ENCODE peak calls at places on chromosomes 1 and 21, in four cellular contexts. B, U, A and Y are unnamed samples. For H3K4me1, the result is how much of the 10 kb centered on the place peaks cover.

GRCh38 chr1:11790880-11791715 is 14.7 kb downstream of the MTHFR start:
- DNase-seq in B (no peak), U (peak), A (peak), Y (peak)

GRCh38 chr1:178527117-178527516 is 14.2 kb downstream of the TEX35 start:
- DNase-seq in A (no peak), B (no peak), U (no peak), Y (no peak)

GRCh38 chr1:235486321-235486720 is 17.9 kb downstream of the B3GALNT2 start:
- DNase-seq in A (no peak), U (no peak), B (no peak), Y (no peak)

GRCh38 chr1:1213153-1213918 is 617 bp downstream of the TNFRSF4 start:
- DNase-seq in B (no peak), A (no peak), U (no peak), Y (no peak)

GRCh38 chr1:200518524-200518923 is 102.0 kb downstream of the KIF14 start:
- DNase-seq in B (no peak), U (no peak), A (no peak), Y (no peak)

GRCh38 chr1:54861070-54861761 is 25.8 kb downstream of the DHCR24 start:
- DNase-seq in U (no peak), B (no peak), A (no peak), Y (no peak)

GRCh38 chr1:35324486-35324885 is 56.0 kb downstream of the ZMYM4 start:
- DNase-seq in U (no peak), B (no peak), A (no peak), Y (no peak)

GRCh38 chr1:1768249-1768992 is 9.8 kb downstream of the NADK start:
- DNase-seq in B (no peak), U (no peak), A (no peak), Y (no peak)

GRCh38 chr1:115411388-115412063 is 73.5 kb upstream of the NGF start:
- DNase-seq in B (no peak), U (no peak), A (no peak), Y (no peak)

GRCh38 chr1:41348394-41348793 is 12.8 kb upstream of the FOXO6 start:
- DNase-seq in A (no peak), B (no peak), U (no peak), Y (peak)

GRCh38 chr1:208141793-208142192 is 102.4 kb downstream of the PLXNA2 start:
- DNase-seq in A (no peak), B (no peak), U (no peak), Y (no peak)

GRCh38 chr1:245317253-245317652 is 162.5 kb downstream of the KIF26B start:
- DNase-seq in U (no peak), A (no peak), B (no peak), Y (no peak)

GRCh38 chr1:34283142-34283541 is 106.4 kb downstream of the C1orf94 start:
- DNase-seq in B (no peak), A (no peak), U (no peak), Y (no peak)

GRCh38 chr1:35573198-35573775 is at the start of gene TFAP2E:
- DNase-seq in B (peak), U (peak), A (peak), Y (no peak)

GRCh38 chr1:111161843-111162242 is 21.8 kb downstream of the CEPT1 start:
- DNase-seq in A (no peak), B (no peak), U (no peak), Y (no peak)

GRCh38 chr1:206591236-206591635 is 21.0 kb downstream of the EIF2D start:
- DNase-seq in B (no peak), U (no peak), A (no peak), Y (no peak)
- H3K27ac ChIP-seq in B (no peak), U (peak), A (no peak), Y (no peak)

GRCh38 chr1:218330043-218330623 is 15.0 kb upstream of the TGFB2 start:
- DNase-seq in U (no peak), A (no peak), B (no peak), Y (no peak)
- TF ChIP-seq CTCF in U (peak), A (peak), B (peak), Y (peak)

GRCh38 chr1:203662821-203663220 is 36.2 kb downstream of the ATP2B4 start:
- DNase-seq in A (no peak), B (no peak), U (no peak), Y (no peak)
- H3K4me1 ChIP-seq in A (under half), B (under half), U (under half), Y (half or more)

GRCh38 chr1:202591523-202591922 is 118.7 kb downstream of the SYT2 start:
- DNase-seq in B (no peak), U (no peak), A (no peak), Y (no peak)

GRCh38 chr1:202588644-202589189 is 121.5 kb downstream of the SYT2 start:
- DNase-seq in U (no peak), A (no peak), B (no peak), Y (no peak)

GRCh38 chr1:202590119-202590518 is 120.1 kb downstream of the SYT2 start:
- DNase-seq in B (no peak), A (no peak), U (no peak), Y (no peak)

GRCh38 chr1:202592141-202592540 is 118.1 kb downstream of the SYT2 start:
- DNase-seq in B (no peak), U (no peak), A (no peak), Y (no peak)

GRCh38 chr1:202590975-202591411 is 119.3 kb downstream of the SYT2 start:
- DNase-seq in A (no peak), U (no peak), B (no peak), Y (no peak)
- H3K27ac ChIP-seq in A (no peak), U (no peak), B (no peak), Y (no peak)

GRCh38 chr1:202589190-202589680 is 121.0 kb downstream of the SYT2 start:
- DNase-seq in B (peak), U (peak), A (no peak), Y (peak)
- TF ChIP-seq CTCF in B (no peak), U (no peak), A (no peak), Y (no peak)

GRCh38 chr21:44964381-44964780 is 24.6 kb downstream of the SLX9 start:
- DNase-seq in U (no peak), B (no peak), A (no peak), Y (no peak)

GRCh38 chr21:44969066-44969649 is 29.3 kb downstream of the SLX9 start:
- DNase-seq in A (no peak), U (no peak), B (no peak), Y (no peak)

GRCh38 chr21:44965251-44966022 is 25.6 kb downstream of the SLX9 start:
- DNase-seq in U (no peak), B (no peak), A (no peak), Y (no peak)

GRCh38 chr21:44967082-44968047 is 27.5 kb downstream of the SLX9 start:
- DNase-seq in U (no peak), A (no peak), B (no peak), Y (no peak)

DNA sequence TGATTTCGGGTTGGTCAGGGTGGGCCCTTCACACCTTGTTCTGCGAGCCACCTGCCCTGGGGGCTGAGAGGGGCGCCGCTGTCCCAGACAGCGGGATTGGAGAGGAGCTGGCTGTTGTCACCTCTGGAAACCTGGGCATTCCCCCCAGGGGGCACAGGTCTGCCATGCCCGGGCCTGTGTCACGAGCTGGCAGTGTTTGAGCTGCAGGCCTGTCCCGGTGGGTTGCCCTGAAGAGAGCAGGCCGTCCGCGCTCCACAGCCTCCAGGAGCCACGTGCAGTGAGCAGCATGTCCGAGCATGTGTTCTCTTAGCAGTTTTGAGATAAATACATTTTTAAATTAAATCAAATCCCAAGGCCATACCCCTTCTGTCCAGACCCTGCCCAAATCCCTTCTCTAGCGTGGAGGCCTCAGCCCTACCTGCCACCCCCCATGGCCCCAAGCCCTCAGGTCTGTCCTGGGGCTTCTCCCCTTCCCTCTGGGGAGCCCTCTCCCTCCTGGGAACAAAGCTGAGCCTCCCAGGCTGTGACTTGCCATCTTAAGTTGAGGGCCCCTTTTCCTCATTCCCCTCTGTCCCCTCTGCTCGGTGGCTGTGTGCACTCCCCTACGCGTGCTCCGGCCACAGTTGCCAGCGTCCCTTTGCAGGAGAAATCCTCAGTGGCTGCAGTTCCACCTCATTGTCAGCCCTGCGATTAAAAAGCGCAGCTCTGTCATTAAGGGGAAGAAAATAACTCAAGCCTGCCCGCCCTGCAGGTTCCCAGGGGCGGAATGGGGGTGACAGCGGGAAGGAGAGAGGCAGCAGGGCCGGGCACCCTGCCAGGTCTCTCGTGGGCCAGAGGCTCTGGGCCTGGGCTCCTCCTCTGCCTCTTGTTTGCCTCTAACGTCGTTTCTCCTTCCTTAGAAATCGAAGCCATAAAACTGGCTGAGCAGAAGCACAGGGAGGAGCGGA is 26.6 kb downstream of the SLX9 start:
- DNase-seq in B (no peak), A (no peak), U (peak), Y (no peak)
- H3K4me1 ChIP-seq in B (under half), A (half or more), U (under half), Y (under half)

DNA sequence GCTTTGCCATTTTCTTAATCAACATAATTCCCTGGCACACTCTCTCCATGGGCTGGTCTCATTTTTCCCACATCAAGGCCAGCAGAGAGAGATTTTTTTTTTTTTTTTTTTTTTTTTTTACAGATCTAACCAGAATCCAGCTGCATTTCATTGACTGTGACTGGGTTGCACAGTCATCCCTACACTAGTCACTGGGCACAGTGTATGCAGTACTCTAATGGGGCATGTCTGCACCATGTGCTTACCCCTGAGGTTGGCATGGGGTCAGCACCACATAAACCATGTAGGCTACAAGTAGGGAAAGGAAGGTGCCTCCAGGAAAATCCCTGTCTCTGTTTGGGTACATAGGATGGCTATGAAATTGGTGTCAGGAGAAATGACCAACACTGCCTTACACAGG is 64.1 kb upstream of the LRP8 start:
- DNase-seq in A (no peak), B (no peak), U (no peak), Y (no peak)
- H3K27ac ChIP-seq in A (no peak), B (no peak), U (no peak), Y (no peak)

DNA sequence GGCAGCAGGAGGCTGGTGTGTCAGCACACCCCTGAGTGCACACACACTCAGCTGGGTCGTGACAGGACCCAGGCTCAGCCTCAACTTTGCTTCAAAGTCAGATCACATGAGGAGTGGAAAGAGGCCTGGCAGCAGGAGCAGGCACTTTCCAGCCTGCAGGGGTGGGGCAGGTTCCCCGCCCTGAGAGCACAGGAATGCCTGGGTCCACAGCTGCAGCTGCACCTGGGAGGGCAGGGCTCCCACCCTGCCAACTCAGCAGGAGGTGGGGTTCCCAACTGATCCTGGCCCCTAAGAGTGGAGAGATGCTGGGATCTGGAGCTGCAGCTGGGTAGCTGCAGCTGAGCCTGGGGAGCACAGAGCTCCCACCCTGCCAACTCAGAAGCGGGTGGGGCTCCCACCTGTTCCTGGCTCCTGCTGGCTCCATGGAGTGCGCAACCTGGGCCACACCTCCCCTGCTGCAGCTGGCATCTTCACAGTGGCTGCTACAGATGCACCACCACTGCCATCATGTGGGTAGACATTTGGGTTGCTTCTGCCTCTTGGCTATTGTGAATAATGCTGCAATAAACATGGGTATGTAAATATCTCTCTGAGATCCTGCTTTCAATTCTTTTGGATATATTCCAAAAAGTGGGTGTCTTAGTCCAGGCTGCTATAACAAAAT is 415.4 kb downstream of the TTLL7 start:
- DNase-seq in B (peak), U (no peak), A (no peak), Y (no peak)
- TF ChIP-seq CTCF in B (peak), U (no peak), A (no peak), Y (no peak)